ENCODE peak calls at places on chromosomes 2 and 18, in six cellular contexts. Y is activated CD8-positive, alpha-beta memory T cell treated with anti-CD3 and anti-CD28 coated beads, Interleukin-2, amount 50 U/mL, for 48 hours; X is activated effector memory CD4-positive, alpha-beta T cell treated with anti-CD3 and anti-CD28 coated beads, Interleukin-2, amount 50 U/mL, for 16 hours; V is NCI-H1436; C is MCF 10A; H is AG10803. D is an unnamed sample.

GRCh38 chr2:106890611-106891010 is 4.6 kb upstream of the ST6GAL2 start:
- DNase-seq in V (no peak), X (no peak), Y (no peak), C (no peak), H (no peak), D (no peak)

GRCh38 chr18:78939105-78939504 is 40.5 kb upstream of the SALL3 start:
- DNase-seq in V (no peak), X (no peak), C (no peak), H (no peak), Y (peak), D (no peak)

GRCh38 chr2:238106698-238107524 is 6.8 kb downstream of the ESPNL start:
- DNase-seq in Y (peak), X (peak), H (no peak), C (no peak), V (no peak), D (peak)

GRCh38 chr2:220068877-220069276 is 441.4 kb downstream of the SLC4A3 start:
- DNase-seq in X (no peak), H (no peak), V (no peak), C (no peak), Y (no peak), D (no peak)

GRCh38 chr2:74922592-74923227 is 35.7 kb upstream of the POLE4 start:
- DNase-seq in H (no peak), X (no peak), Y (no peak), C (peak), V (no peak), D (no peak)

GRCh38 chr2:190511104-190511503 is 23.4 kb downstream of the NEMP2 start:
- DNase-seq in Y (no peak), V (no peak), C (peak), X (no peak), H (peak), D (peak)

GRCh38 chr2:46239847-46240181 is 57.4 kb upstream of the EPAS1 start:
- DNase-seq in X (peak), H (no peak), Y (peak), V (no peak), C (no peak), D (no peak)

GRCh38 chr2:84815146-84815545 is 65.7 kb downstream of the TRABD2A start:
- DNase-seq in Y (no peak), V (no peak), X (no peak), C (peak), H (peak), D (peak)

GRCh38 chr2:149125031-149125725 is 86.7 kb downstream of the LYPD6B start:
- DNase-seq in Y (no peak), X (no peak), C (no peak), H (no peak), V (peak), D (no peak)

GRCh38 chr2:159939946-159940345 is 122.5 kb downstream of the PLA2R1 start:
- DNase-seq in V (peak), X (no peak), Y (no peak), C (peak), H (peak), D (peak)